ENCODE peak calls at places on chromosomes 2 and 18, in five cellular contexts. X, L, D, Y and U are unnamed samples.
A peak's percentile ranks its signal among the peaks of the same experiment; 100 is the strongest.

GRCh38 chr2:32783468-32783867 is 155.6 kb downstream of the TTC27 start:
- ATAC-seq in L (no peak), Y (no peak), X (no peak), D (no peak), U (no peak)

GRCh38 chr18:58375051-58375450 is 253.8 kb downstream of the ALPK2 start:
- ATAC-seq in X (no peak), D (no peak), L (no peak), Y (no peak), U (no peak)

GRCh38 chr2:47078541-47079482 is 76.3 kb downstream of the STPG4 start:
- ATAC-seq in X (peak; percentile 85), Y (peak; percentile 75), L (peak; percentile 4), D (peak; percentile 9), U (no peak)

GRCh38 chr2:6877402-6878305 is at the start of gene RSAD2:
- ATAC-seq in Y (peak; percentile 92), X (peak; percentile 14), L (peak; percentile 87), D (peak; percentile 84), U (peak; percentile 76)

GRCh38 chr18:25561923-25562322 is 210.0 kb upstream of the ZNF521 start:
- ATAC-seq in D (peak; percentile 53), Y (peak; percentile 59), X (peak; percentile 68), L (no peak), U (no peak)

GRCh38 chr2:229896857-229897256 is 25.0 kb downstream of the TRIP12 start:
- ATAC-seq in D (no peak), Y (no peak), L (no peak), X (no peak), U (no peak)

GRCh38 chr2:240402566-240403295 is 32.7 kb upstream of the GPC1 start:
- ATAC-seq in Y (no peak), L (no peak), X (no peak), D (no peak), U (no peak)

GRCh38 chr18:66687635-66688034 is 83.7 kb upstream of the CDH19 start:
- ATAC-seq in D (no peak), X (no peak), Y (no peak), L (no peak), U (no peak)

DNA sequence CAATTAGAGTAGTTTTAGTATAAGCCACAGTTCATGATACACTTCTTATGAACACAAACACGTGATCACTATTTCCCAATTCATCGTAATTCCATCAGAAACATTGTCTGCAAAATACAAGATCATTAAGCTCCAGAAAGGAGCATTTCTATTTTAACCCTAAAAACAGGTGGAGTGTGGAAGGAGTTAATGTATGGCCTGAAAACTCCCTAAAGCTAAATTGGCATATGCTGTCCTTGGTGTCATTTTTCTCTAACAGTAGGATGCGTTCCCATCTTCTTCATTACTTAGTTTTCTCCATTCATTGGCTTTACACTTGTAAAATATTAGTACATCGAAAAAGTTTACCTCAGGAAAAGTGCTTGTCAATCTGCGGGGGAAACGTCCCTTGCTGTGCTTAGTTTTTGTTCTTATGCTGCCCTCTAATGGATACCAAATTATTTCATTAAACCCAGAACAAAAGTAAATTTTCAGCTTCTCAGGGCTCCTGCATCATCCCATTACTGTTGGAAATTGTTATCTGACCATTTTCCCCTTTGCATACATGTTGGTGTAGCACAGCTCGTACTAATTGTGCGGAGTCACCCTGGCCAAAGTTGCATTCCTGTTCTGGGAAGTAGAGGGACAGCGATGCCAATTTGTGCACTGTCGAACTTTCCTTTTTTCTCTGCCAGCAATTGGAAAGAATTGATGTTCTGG is 153.4 kb downstream of the GPD2 start:
- ATAC-seq in X (peak; percentile 91), L (no peak), D (peak; percentile 89), Y (peak; percentile 83), U (peak; percentile 62)
- TF ChIP-seq POLR2AphosphoS5 in X (no peak), L (no peak), D (no peak), Y (no peak), U (no peak)

GRCh38 chr2:108448678-108449409 is at the start of gene GCC2:
- ATAC-seq in Y (peak; percentile 96), L (peak; percentile 99), D (peak; percentile 95), X (peak; percentile 96), U (peak; percentile 99)
- TF ChIP-seq EP300 in Y (peak; percentile 25), L (no peak), D (no peak), X (peak; percentile 22), U (no peak)

GRCh38 chr2:212416126-212416525 is 122.5 kb downstream of the ERBB4 start:
- ATAC-seq in L (no peak), X (no peak), D (no peak), Y (no peak), U (no peak)
- H3K4me3 ChIP-seq in L (no peak overlapping the region), X (no peak overlapping the region), D (no peak overlapping the region), Y (no peak overlapping the region), U (no peak overlapping the region)

GRCh38 chr2:152710713-152711112 is 6.5 kb downstream of the PRPF40A start:
- ATAC-seq in X (no peak), L (no peak), Y (no peak), D (no peak), U (no peak)
- TF ChIP-seq POLR2AphosphoS5 in X (no peak), L (no peak), Y (no peak), D (no peak), U (no peak)